ENCODE peak calls at places on chromosomes 2 and 18, in eight cellular contexts. One of them, this sample, is unnamed. For H3K36me3, the result is how much of the 10 kb centered on the place peaks cover.

GRCh38 chr18:49804096-49804495 is 9.2 kb downstream of the ACAA2 start:
- DNase-seq in spleen: no peak
- DNase-seq in gastrocnemius medialis: no peak
- DNase-seq in IMR-90: no peak
- DNase-seq in body of pancreas: no peak
- DNase-seq in heart left ventricle: no peak
- DNase-seq in adrenal gland: no peak
- DNase-seq in Peyer's patch: no peak
- DNase-seq in this sample: no peak

GRCh38 chr2:204109681-204110080 is 173.1 kb downstream of the ICOS start:
- DNase-seq in spleen: no peak
- DNase-seq in gastrocnemius medialis: no peak
- DNase-seq in IMR-90: no peak
- DNase-seq in body of pancreas: no peak
- DNase-seq in heart left ventricle: no peak
- DNase-seq in adrenal gland: no peak
- DNase-seq in Peyer's patch: no peak
- DNase-seq in this sample: no peak

GRCh38 chr18:44546954-44547353 is 133.7 kb upstream of the SETBP1 start:
- DNase-seq in spleen: no peak
- DNase-seq in gastrocnemius medialis: no peak
- DNase-seq in IMR-90: no peak
- DNase-seq in body of pancreas: no peak
- DNase-seq in heart left ventricle: no peak
- DNase-seq in adrenal gland: no peak
- DNase-seq in Peyer's patch: no peak
- DNase-seq in this sample: no peak

GRCh38 chr2:176104338-176105077 is 2.6 kb upstream of the HOXD11 start:
- DNase-seq in spleen: no peak
- DNase-seq in gastrocnemius medialis: no peak
- DNase-seq in IMR-90: no peak
- DNase-seq in body of pancreas: no peak
- DNase-seq in heart left ventricle: no peak
- DNase-seq in adrenal gland: peak
- DNase-seq in Peyer's patch: peak
- DNase-seq in this sample: peak

GRCh38 chr2:42573256-42573655 is 4.8 kb downstream of the MTA3 start:
- DNase-seq in spleen: no peak
- DNase-seq in gastrocnemius medialis: no peak
- DNase-seq in IMR-90: no peak
- DNase-seq in body of pancreas: no peak
- DNase-seq in heart left ventricle: no peak
- DNase-seq in adrenal gland: no peak
- DNase-seq in Peyer's patch: peak
- DNase-seq in this sample: no peak

GRCh38 chr18:76488190-76488589 is 6.9 kb downstream of the ZNF516 start:
- DNase-seq in spleen: no peak
- DNase-seq in gastrocnemius medialis: no peak
- DNase-seq in IMR-90: peak
- DNase-seq in body of pancreas: no peak
- DNase-seq in heart left ventricle: no peak
- DNase-seq in adrenal gland: no peak
- DNase-seq in Peyer's patch: no peak
- DNase-seq in this sample: no peak

GRCh38 chr18:13221821-13222220 is 3.3 kb downstream of the LDLRAD4 start:
- DNase-seq in spleen: no peak
- DNase-seq in gastrocnemius medialis: no peak
- DNase-seq in IMR-90: no peak
- DNase-seq in body of pancreas: peak
- DNase-seq in heart left ventricle: peak
- DNase-seq in adrenal gland: peak
- DNase-seq in Peyer's patch: peak
- DNase-seq in this sample: peak

GRCh38 chr18:48689548-48689947 is 150.7 kb downstream of the CTIF start:
- DNase-seq in spleen: no peak
- DNase-seq in gastrocnemius medialis: no peak
- DNase-seq in IMR-90: no peak
- DNase-seq in body of pancreas: no peak
- DNase-seq in heart left ventricle: no peak
- DNase-seq in adrenal gland: no peak
- DNase-seq in Peyer's patch: no peak
- DNase-seq in this sample: no peak

GRCh38 chr2:40797115-40797514 is 345.2 kb upstream of the SLC8A1 start:
- DNase-seq in spleen: no peak
- DNase-seq in gastrocnemius medialis: no peak
- DNase-seq in IMR-90: peak
- DNase-seq in body of pancreas: peak
- DNase-seq in heart left ventricle: no peak
- DNase-seq in adrenal gland: no peak
- DNase-seq in Peyer's patch: no peak
- DNase-seq in this sample: no peak

GRCh38 chr18:23200751-23201150 is 65.5 kb downstream of the CABLES1 start:
- DNase-seq in spleen: no peak
- DNase-seq in gastrocnemius medialis: no peak
- DNase-seq in IMR-90: no peak
- DNase-seq in body of pancreas: no peak
- DNase-seq in heart left ventricle: no peak
- DNase-seq in adrenal gland: no peak
- DNase-seq in Peyer's patch: no peak
- DNase-seq in this sample: no peak

GRCh38 chr2:214724741-214725140 is 84.7 kb downstream of the BARD1 start:
- DNase-seq in spleen: no peak
- DNase-seq in gastrocnemius medialis: no peak
- DNase-seq in IMR-90: no peak
- DNase-seq in body of pancreas: no peak
- DNase-seq in heart left ventricle: no peak
- DNase-seq in adrenal gland: no peak
- DNase-seq in Peyer's patch: no peak
- DNase-seq in this sample: no peak
- H3K36me3 ChIP-seq in spleen: under half
- H3K36me3 ChIP-seq in gastrocnemius medialis: under half
- H3K36me3 ChIP-seq in IMR-90: under half
- H3K36me3 ChIP-seq in body of pancreas: under half
- H3K36me3 ChIP-seq in heart left ventricle: under half
- H3K36me3 ChIP-seq in adrenal gland: under half
- H3K36me3 ChIP-seq in Peyer's patch: under half
- H3K36me3 ChIP-seq in this sample: under half

DNA sequence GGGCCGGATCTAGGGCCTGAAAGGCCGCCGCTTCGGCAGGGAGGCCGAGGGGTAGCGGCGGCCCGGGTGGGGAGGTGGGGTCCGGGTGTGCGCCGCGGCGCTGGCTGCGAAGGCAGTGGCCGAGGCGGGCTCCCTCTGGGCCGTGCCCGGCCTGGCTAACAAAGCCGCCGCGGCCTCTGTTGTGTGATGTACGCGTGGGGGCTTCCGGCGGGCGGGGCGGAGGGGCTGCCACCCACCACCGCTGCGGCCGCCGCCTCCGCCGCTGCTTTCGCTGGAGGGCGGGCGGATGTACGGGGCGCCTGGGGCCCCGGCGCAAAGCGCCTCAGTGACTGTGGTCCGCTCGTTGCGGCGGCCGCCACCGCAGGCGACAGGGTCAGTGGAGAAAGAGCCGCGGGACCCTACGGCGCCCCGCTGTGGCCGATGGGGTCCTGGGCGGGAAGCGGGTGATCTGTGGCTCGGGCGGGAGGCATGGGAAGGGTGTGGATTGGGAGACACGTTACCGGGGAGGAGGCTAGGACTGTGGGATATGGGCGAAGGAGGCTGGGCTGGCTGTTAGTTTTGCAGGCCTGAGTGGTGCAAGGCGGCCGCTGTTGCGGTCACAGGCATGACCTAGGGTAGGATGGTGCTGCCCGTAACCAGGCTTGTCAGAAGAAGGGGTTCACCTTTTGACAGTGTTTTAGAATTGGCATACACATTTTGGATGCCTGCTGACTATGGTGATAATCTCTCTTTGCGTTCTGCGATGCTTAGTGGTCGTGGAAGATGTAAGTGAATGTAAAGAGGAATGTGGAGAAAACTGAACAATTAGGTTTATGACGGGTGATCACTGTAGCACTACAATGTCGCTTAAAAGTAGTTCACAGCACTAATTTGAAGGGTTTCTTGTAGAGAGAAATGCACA is 662 bp downstream of the BZW1 start:
- DNase-seq in spleen: peak
- DNase-seq in gastrocnemius medialis: peak
- DNase-seq in IMR-90: peak
- DNase-seq in body of pancreas: peak
- DNase-seq in heart left ventricle: peak
- DNase-seq in adrenal gland: peak
- DNase-seq in Peyer's patch: peak
- DNase-seq in this sample: peak
- TF ChIP-seq POLR2A in spleen: no peak
- TF ChIP-seq POLR2A in gastrocnemius medialis: no peak
- TF ChIP-seq POLR2A in IMR-90: no peak
- TF ChIP-seq POLR2A in body of pancreas: no peak
- TF ChIP-seq POLR2A in heart left ventricle: no peak
- TF ChIP-seq POLR2A in adrenal gland: peak
- TF ChIP-seq POLR2A in Peyer's patch: no peak
- TF ChIP-seq POLR2A in this sample: no peak

DNA sequence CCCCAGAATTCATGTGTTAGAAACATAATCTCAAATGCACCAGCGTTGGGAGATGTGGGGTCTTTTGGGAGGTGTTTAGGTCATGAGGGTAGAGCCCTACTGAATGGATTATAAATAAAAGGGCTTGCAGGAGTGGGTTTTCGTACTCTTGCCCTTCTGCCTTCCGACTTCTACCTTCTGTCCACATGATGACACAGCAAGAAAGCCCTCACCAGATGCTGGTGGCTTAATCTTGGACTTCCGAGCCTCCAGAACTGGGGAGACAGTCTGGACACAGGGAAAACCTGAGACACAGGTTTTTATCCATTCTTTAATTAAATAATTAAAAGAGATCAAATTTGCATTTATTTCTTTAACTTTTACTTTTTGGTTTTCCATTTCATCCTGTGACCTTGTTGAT is 87.8 kb downstream of the DIS3L2 start:
- DNase-seq in spleen: no peak
- DNase-seq in gastrocnemius medialis: no peak
- DNase-seq in IMR-90: no peak
- DNase-seq in body of pancreas: no peak
- DNase-seq in heart left ventricle: no peak
- DNase-seq in adrenal gland: no peak
- DNase-seq in Peyer's patch: no peak
- DNase-seq in this sample: no peak
- H3K36me3 ChIP-seq in spleen: under half
- H3K36me3 ChIP-seq in gastrocnemius medialis: under half
- H3K36me3 ChIP-seq in IMR-90: under half
- H3K36me3 ChIP-seq in body of pancreas: under half
- H3K36me3 ChIP-seq in heart left ventricle: under half
- H3K36me3 ChIP-seq in adrenal gland: under half
- H3K36me3 ChIP-seq in Peyer's patch: under half
- H3K36me3 ChIP-seq in this sample: under half

DNA sequence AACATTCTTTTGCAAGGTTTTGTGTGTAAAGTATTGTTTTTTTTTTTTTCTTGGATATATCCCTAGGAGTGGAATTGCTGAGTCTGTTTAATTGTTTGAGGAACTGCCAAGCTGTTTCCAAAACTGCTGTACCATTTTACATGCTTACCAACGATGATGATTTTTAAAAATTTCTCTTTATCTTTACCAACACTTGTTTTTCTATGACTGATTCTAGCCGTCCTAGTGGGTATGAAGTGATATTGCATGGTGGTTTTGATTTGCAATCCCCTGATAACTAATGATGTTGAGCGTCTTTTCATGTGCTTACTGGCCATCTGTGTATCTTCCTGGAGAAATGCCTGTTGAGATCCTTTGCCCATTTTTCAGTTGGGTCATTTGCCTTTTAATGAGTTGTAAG is 8.8 kb upstream of the AOX1 start:
- DNase-seq in spleen: no peak
- DNase-seq in gastrocnemius medialis: no peak
- DNase-seq in IMR-90: no peak
- DNase-seq in body of pancreas: no peak
- DNase-seq in heart left ventricle: no peak
- DNase-seq in adrenal gland: no peak
- DNase-seq in Peyer's patch: no peak
- DNase-seq in this sample: no peak
- TF ChIP-seq POLR2A in spleen: no peak
- TF ChIP-seq POLR2A in gastrocnemius medialis: no peak
- TF ChIP-seq POLR2A in IMR-90: no peak
- TF ChIP-seq POLR2A in body of pancreas: no peak
- TF ChIP-seq POLR2A in heart left ventricle: no peak
- TF ChIP-seq POLR2A in adrenal gland: no peak
- TF ChIP-seq POLR2A in Peyer's patch: no peak
- TF ChIP-seq POLR2A in this sample: no peak

GRCh38 chr2:86035371-86035882 is 70.3 kb downstream of the POLR1A start:
- DNase-seq in spleen: peak
- DNase-seq in gastrocnemius medialis: no peak
- DNase-seq in IMR-90: no peak
- DNase-seq in body of pancreas: no peak
- DNase-seq in heart left ventricle: no peak
- DNase-seq in adrenal gland: no peak
- DNase-seq in Peyer's patch: no peak
- DNase-seq in this sample: peak
- H3K36me3 ChIP-seq in spleen: under half
- H3K36me3 ChIP-seq in gastrocnemius medialis: under half
- H3K36me3 ChIP-seq in IMR-90: under half
- H3K36me3 ChIP-seq in body of pancreas: under half
- H3K36me3 ChIP-seq in heart left ventricle: half or more
- H3K36me3 ChIP-seq in adrenal gland: under half
- H3K36me3 ChIP-seq in Peyer's patch: under half
- H3K36me3 ChIP-seq in this sample: under half

GRCh38 chr18:33584845-33585775 is 7.1 kb downstream of the ASXL3 start:
- DNase-seq in spleen: no peak
- DNase-seq in gastrocnemius medialis: no peak
- DNase-seq in IMR-90: no peak
- DNase-seq in body of pancreas: peak
- DNase-seq in heart left ventricle: peak
- DNase-seq in adrenal gland: no peak
- DNase-seq in Peyer's patch: no peak
- DNase-seq in this sample: no peak
- TF ChIP-seq POLR2A in spleen: no peak
- TF ChIP-seq POLR2A in gastrocnemius medialis: no peak
- TF ChIP-seq POLR2A in IMR-90: no peak
- TF ChIP-seq POLR2A in body of pancreas: no peak
- TF ChIP-seq POLR2A in heart left ventricle: no peak
- TF ChIP-seq POLR2A in adrenal gland: no peak
- TF ChIP-seq POLR2A in Peyer's patch: no peak
- TF ChIP-seq POLR2A in this sample: no peak

This sample was measured in sigmoid colon.